ENCODE peak calls at places on chromosomes 5 and 9, in seven cellular contexts. W, M, Z, Q, X, K and A are unnamed samples.
A peak's percentile ranks its signal among the peaks of the same experiment; 100 is the strongest.

GRCh38 chr5:82151622-82152021 is 126.5 kb downstream of the RPS23 start:
- DNase-seq in W (peak; percentile 14), M (no peak), Z (no peak), Q (no peak), X (no peak), K (no peak), A (no peak)

GRCh38 chr5:14902826-14903560 is 31.4 kb upstream of the ANKH start:
- DNase-seq in W (no peak), M (no peak), Z (no peak), Q (no peak), X (no peak), K (no peak), A (no peak)

GRCh38 chr5:43616535-43616934 is 13.6 kb downstream of the NNT start:
- DNase-seq in W (peak; percentile 27), M (no peak), Z (no peak), Q (no peak), X (no peak), K (no peak), A (no peak)

GRCh38 chr5:34789021-34789531 is 49.9 kb upstream of the TTC23L start:
- DNase-seq in W (peak; percentile 68), M (no peak), Z (no peak), Q (no peak), X (no peak), K (no peak), A (no peak)

GRCh38 chr5:146860213-146860891 is 18.2 kb downstream of the PPP2R2B start:
- DNase-seq in W (no peak), M (no peak), Z (no peak), Q (no peak), X (no peak), K (no peak), A (no peak)

GRCh38 chr9:29285818-29286217 is 1712.5 kb upstream of the C9orf72 start:
- DNase-seq in W (no peak), M (no peak), Z (no peak), Q (no peak), X (no peak), K (no peak), A (no peak)

GRCh38 chr5:83472508-83473343 is 1.2 kb downstream of the VCAN start:
- DNase-seq in W (peak; percentile 77), M (peak; percentile 14), Z (peak; percentile 84), Q (peak; percentile 48), X (peak; percentile 33), K (no peak), A (peak; percentile 23)

GRCh38 chr5:161846731-161847130 is 1.2 kb upstream of the GABRA1 start:
- DNase-seq in W (no peak), M (no peak), Z (no peak), Q (no peak), X (peak; percentile 26), K (no peak), A (no peak)

GRCh38 chr9:129317179-129318011 is 139.3 kb upstream of the IER5L start:
- DNase-seq in W (peak; percentile 28), M (no peak), Z (peak; percentile 80), Q (peak; percentile 82), X (peak; percentile 38), K (no peak), A (no peak)

GRCh38 chr9:110555971-110556370 is 23.6 kb downstream of the SVEP1 start:
- DNase-seq in W (no peak), M (no peak), Z (peak; percentile 86), Q (no peak), X (peak; percentile 53), K (no peak), A (no peak)

GRCh38 chr5:177256296-177256695 is 47.2 kb downstream of the RAB24 start:
- DNase-seq in W (peak; percentile 16), M (no peak), Z (no peak), Q (no peak), X (peak; percentile 57), K (no peak), A (no peak)

GRCh38 chr9:37423508-37423907 is 1.0 kb downstream of the GRHPR start:
- DNase-seq in W (no peak), M (no peak), Z (no peak), Q (no peak), X (no peak), K (no peak), A (no peak)
- H3K27ac ChIP-seq in W (no peak overlapping the region), M (peak overlapping the region; percentile 8), Z (peak overlapping the region; percentile 89), Q (peak overlapping the region; percentile 55), X (no peak overlapping the region), K (no peak overlapping the region), A (peak overlapping the region; percentile 29)

GRCh38 chr5:159543326-159543725 is 213.0 kb upstream of the IL12B start:
- DNase-seq in W (no peak), M (no peak), Z (no peak), Q (no peak), X (no peak), K (no peak), A (no peak)
- H3K27ac ChIP-seq in W (no peak overlapping the region), M (no peak overlapping the region), Z (no peak overlapping the region), Q (peak overlapping the region; percentile 3), X (no peak overlapping the region), K (no peak overlapping the region), A (no peak overlapping the region)

DNA sequence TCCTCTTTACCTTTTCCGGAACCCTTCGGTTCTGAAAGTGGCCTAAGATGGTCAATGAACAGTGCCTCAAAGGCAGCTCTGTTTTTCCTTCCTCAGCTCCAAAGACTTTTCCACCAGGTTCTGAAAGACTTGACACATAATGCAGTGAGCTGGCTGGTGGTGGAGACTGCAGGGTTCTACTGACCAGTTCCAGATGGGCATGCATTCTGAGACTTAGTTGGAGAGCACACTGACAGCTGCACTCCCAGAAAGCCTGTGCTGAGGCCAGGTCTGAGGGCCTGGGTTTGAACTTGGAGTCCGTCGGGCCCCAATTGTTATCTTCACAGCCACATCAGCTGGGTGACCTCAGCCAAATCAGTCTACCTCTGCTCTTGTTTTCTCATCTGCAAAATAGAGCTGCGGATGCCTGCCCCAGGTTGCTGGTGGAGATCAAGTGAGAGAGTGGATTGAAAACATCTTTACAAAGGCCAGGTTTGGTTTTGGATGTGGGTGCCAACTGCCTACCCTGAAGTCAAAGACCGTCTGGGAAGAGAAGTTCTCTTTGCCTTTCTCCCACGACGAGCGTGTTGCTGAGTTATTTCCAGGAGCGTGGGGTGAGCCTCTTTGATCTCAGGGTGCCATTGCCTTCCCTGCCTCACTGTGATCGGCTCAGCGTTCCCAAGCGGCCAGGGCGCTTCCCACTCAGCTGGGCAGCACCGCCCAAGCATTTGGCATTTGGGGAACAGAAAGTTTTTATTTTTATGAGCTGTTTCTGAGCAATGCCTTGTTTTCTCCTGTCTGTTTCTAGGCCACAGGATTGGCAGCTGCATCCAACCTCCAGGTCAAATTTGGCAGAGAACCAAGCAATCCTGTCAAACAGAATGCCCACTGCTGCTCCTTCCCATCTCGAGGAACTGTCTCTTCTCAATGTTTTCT is 54.9 kb downstream of the RAD23B start:
- DNase-seq in W (no peak), M (no peak), Z (no peak), Q (no peak), X (no peak), K (no peak), A (no peak)
- H3K27ac ChIP-seq in W (no peak overlapping the region), M (no peak overlapping the region), Z (peak overlapping the region; percentile 66), Q (peak overlapping the region; percentile 72), X (no peak overlapping the region), K (no peak overlapping the region), A (no peak overlapping the region)

GRCh38 chr5:56290378-56291057 is 57.4 kb upstream of the ANKRD55 start:
- DNase-seq in W (no peak), M (no peak), Z (no peak), Q (no peak), X (no peak), K (no peak), A (no peak)
- H3K27ac ChIP-seq in W (no peak overlapping the region), M (no peak overlapping the region), Z (no peak overlapping the region), Q (no peak overlapping the region), X (no peak overlapping the region), K (no peak overlapping the region), A (no peak overlapping the region)

DNA sequence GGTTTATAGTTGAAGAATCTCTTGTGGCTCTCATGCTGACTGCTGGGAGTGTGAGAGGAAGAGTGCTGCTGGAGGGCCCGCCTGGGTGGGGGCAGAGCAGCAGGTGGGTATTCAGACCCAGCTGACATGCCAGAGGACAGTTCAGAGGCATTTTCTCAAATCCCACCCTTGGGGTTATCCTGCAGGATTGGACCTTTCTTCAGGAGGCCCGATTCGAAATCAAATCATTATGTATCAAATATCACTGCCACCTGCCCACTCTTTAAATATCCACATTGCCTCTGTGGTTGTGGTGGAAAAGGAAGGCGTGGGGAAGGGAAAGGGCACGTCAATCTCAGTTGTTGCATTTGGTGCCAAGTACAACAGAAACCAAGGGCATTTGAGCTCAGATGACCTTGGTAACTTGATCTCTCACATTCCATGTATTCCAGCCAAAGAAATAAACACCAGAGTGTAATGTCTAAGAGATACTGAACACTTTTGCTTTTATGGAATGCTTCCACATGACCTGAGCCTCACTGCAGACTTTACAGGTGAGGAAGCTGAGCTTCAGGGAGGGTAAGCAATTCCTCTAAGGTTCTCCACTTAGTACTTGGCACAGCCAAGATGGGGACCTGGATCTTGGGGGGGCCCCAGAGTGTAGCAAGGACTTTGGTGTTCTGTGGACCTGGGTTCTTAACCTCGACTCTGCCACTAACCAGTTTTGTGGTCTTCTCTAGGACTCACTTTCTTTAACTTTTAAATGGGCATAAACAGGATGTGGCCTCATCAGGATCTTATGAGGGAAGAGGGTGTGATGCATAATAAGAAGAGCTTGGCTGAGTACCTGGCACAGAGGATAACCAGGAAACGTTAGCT is 224.5 kb downstream of the AOPEP start:
- DNase-seq in W (peak; percentile 20), M (no peak), Z (no peak), Q (no peak), X (peak; percentile 67), K (no peak), A (no peak)
- H3K27ac ChIP-seq in W (no peak overlapping the region), M (no peak overlapping the region), Z (no peak overlapping the region), Q (peak overlapping the region; percentile 87), X (peak overlapping the region; percentile 81), K (no peak overlapping the region), A (peak overlapping the region; percentile 91)

DNA sequence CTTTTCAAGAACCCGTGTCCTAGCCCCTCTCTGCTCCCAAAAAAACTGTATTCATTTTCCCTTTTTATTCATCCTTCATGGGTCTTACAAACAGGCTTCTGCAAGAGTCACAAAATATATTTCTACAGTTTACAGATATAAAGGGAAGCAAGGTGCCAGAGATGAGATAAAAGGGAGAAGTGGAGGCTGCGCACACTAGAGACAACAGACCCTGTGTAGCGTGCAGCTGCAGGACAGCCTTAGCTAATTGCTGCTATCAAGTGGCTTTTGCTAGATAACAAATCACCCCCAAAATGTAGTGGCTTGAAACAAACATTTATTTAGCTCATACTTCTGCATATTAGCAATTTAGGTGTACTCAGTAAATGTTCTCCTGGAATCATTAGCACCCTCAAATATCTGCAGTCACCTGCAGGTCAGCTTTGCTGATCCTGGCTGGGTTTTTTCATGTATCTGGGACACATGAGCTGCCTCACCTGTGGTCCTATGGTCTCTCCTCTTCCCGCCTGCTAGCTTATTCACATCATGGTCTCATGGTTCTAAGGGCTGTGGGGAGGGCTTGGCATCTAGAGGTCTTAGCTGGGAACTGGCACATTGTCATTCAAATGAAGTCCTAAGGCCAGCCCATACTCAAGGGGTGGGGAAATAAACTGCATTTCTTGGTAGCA is 29.4 kb downstream of the ARHGEF37 start:
- DNase-seq in W (no peak), M (no peak), Z (no peak), Q (no peak), X (no peak), K (no peak), A (no peak)
- H3K27ac ChIP-seq in W (no peak overlapping the region), M (no peak overlapping the region), Z (no peak overlapping the region), Q (peak overlapping the region; percentile 63), X (no peak overlapping the region), K (no peak overlapping the region), A (peak overlapping the region; percentile 57)